ENCODE peak calls at places on chromosomes 12 and 14, in nine cellular contexts. Y is transverse colon, W is adrenal gland, E is HepG2, L is heart left ventricle, X is uterus, P is A549, C is Peyer's patch, U is IMR-90. K is an unnamed sample.

GRCh38 chr14:21997300-21997699 is 323.7 kb upstream of the OR4E1 start:
- DNase-seq in Y (no peak), W (no peak), E (peak), L (no peak), X (no peak), P (no peak), C (peak), U (peak), K (no peak)

GRCh38 chr12:116502141-116502725 is 56.9 kb upstream of the MAP1LC3B2 start:
- DNase-seq in Y (no peak), W (no peak), E (no peak), L (no peak), X (no peak), P (no peak), C (no peak), U (no peak), K (no peak)

GRCh38 chr14:103492572-103492971 is 30.1 kb downstream of the CKB start:
- DNase-seq in Y (no peak), W (no peak), E (no peak), L (no peak), X (no peak), P (no peak), C (no peak), U (no peak), K (no peak)

GRCh38 chr12:113980537-113981337 is 14.6 kb upstream of the RBM19 start:
- DNase-seq in Y (peak), W (peak), E (peak), L (no peak), X (no peak), P (peak), C (peak), U (peak), K (peak)

GRCh38 chr12:68446379-68446778 is 114.2 kb upstream of the MDM1 start:
- DNase-seq in Y (no peak), W (no peak), E (no peak), L (no peak), X (no peak), P (no peak), C (no peak), U (no peak), K (no peak)

GRCh38 chr12:65275627-65276026 is 2.9 kb upstream of the MSRB3 start:
- DNase-seq in Y (no peak), W (no peak), E (no peak), L (no peak), X (no peak), P (no peak), C (no peak), U (no peak), K (no peak)

GRCh38 chr14:99481745-99482099 is 513 bp downstream of the CCNK start:
- DNase-seq in Y (no peak), W (no peak), E (no peak), L (no peak), X (no peak), P (peak), C (no peak), U (peak), K (no peak)

GRCh38 chr14:21101802-21102413 is 1.0 kb downstream of the TMEM253 start:
- DNase-seq in Y (no peak), W (no peak), E (no peak), L (no peak), X (no peak), P (no peak), C (no peak), U (no peak), K (no peak)

GRCh38 chr12:2311001-2311778 is 258.4 kb downstream of the CACNA1C start:
- DNase-seq in Y (no peak), W (no peak), E (no peak), L (no peak), X (no peak), P (no peak), C (no peak), U (peak), K (no peak)

GRCh38 chr12:12427568-12427967 is 70.7 kb downstream of the BORCS5 start:
- DNase-seq in Y (no peak), W (no peak), E (peak), L (no peak), X (no peak), P (no peak), C (no peak), U (no peak), K (no peak)

GRCh38 chr14:34629657-34630529 is at the start of gene SNX6:
- DNase-seq in Y (peak), W (peak), E (peak), L (peak), X (peak), P (peak), C (peak), U (peak), K (peak)

GRCh38 chr12:12214635-12215131 is 52.2 kb downstream of the LRP6 start:
- DNase-seq in Y (no peak), W (no peak), E (peak), L (no peak), X (no peak), P (no peak), C (no peak), U (peak), K (no peak)

GRCh38 chr12:123723765-123724164 is 11.6 kb downstream of the ATP6V0A2 start:
- DNase-seq in Y (no peak), W (no peak), E (no peak), L (no peak), X (no peak), P (no peak), C (no peak), U (no peak), K (no peak)

GRCh38 chr14:32508281-32508680 is 179.2 kb downstream of the AKAP6 start:
- DNase-seq in Y (no peak), W (no peak), E (no peak), L (no peak), X (no peak), P (no peak), C (no peak), U (peak), K (no peak)

GRCh38 chr12:76883826-76884225 is 5.0 kb upstream of the CSRP2 start:
- DNase-seq in Y (no peak), W (peak), E (no peak), L (peak), X (peak), P (no peak), C (no peak), U (peak), K (no peak)

GRCh38 chr12:42187799-42188198 is 43.1 kb upstream of the GXYLT1 start:
- DNase-seq in Y (no peak), W (no peak), E (no peak), L (no peak), X (no peak), P (no peak), C (no peak), U (no peak), K (no peak)

GRCh38 chr12:25585021-25585523 is 32.0 kb upstream of the LMNTD1 start:
- DNase-seq in Y (no peak), W (peak), E (no peak), L (no peak), X (peak), P (no peak), C (no peak), U (peak), K (no peak)

GRCh38 chr12:43551971-43552559 is at the start of gene ADAMTS20:
- DNase-seq in Y (no peak), W (no peak), E (no peak), L (no peak), X (no peak), P (no peak), C (no peak), U (peak), K (no peak)

GRCh38 chr12:71475280-71475679 is 35.7 kb downstream of the LGR5 start:
- DNase-seq in Y (no peak), W (no peak), E (no peak), L (no peak), X (no peak), P (no peak), C (no peak), U (no peak), K (no peak)

GRCh38 chr14:97283450-97284230 is 486.5 kb downstream of the VRK1 start:
- DNase-seq in Y (no peak), W (no peak), E (no peak), L (no peak), X (no peak), P (no peak), C (no peak), U (no peak), K (no peak)

GRCh38 chr12:122834921-122835692 is at the start of gene HIP1R:
- DNase-seq in Y (peak), W (peak), E (no peak), L (no peak), X (no peak), P (peak), C (peak), U (no peak), K (no peak)

GRCh38 chr14:101965796-101966718 is 1.7 kb downstream of the DYNC1H1 start:
- DNase-seq in Y (no peak), W (no peak), E (no peak), L (no peak), X (no peak), P (no peak), C (no peak), U (no peak), K (no peak)

GRCh38 chr14:101963052-101963451 is 1.3 kb upstream of the DYNC1H1 start:
- DNase-seq in Y (no peak), W (no peak), E (no peak), L (no peak), X (no peak), P (no peak), C (no peak), U (no peak), K (no peak)

GRCh38 chr14:101965145-101965531 is 765 bp downstream of the DYNC1H1 start:
- DNase-seq in Y (peak), W (peak), E (peak), L (peak), X (peak), P (no peak), C (peak), U (peak), K (peak)

GRCh38 chr14:101963611-101964296 is 619 bp upstream of the DYNC1H1 start:
- DNase-seq in Y (no peak), W (no peak), E (no peak), L (no peak), X (no peak), P (no peak), C (no peak), U (no peak), K (no peak)

GRCh38 chr14:101964297-101965144 is at the start of gene DYNC1H1:
- DNase-seq in Y (peak), W (peak), E (peak), L (peak), X (peak), P (peak), C (peak), U (peak), K (peak)
- TF ChIP-seq POLR2A in Y (peak), W (peak), E (peak), L (peak), X (peak), P (peak), C (peak), U (peak), K (peak)

GRCh38 chr12:88579941-88580871 is at the start of gene KITLG:
- DNase-seq in Y (peak), W (peak), E (peak), L (peak), X (peak), P (peak), C (peak), U (peak), K (peak)
- TF ChIP-seq POLR2A in Y (peak), W (peak), E (peak), L (no peak), X (peak), P (peak), C (peak), U (peak), K (peak)

GRCh38 chr12:6322352-6322751 is 11.9 kb downstream of the PLEKHG6 start:
- DNase-seq in Y (no peak), W (peak), E (no peak), L (no peak), X (no peak), P (no peak), C (no peak), U (no peak), K (no peak)
- TF ChIP-seq POLR2A in Y (no peak), W (no peak), E (no peak), L (no peak), X (no peak), P (no peak), C (no peak), U (no peak), K (no peak)

GRCh38 chr12:104154286-104154685 is 16.3 kb upstream of the NFYB start:
- DNase-seq in Y (no peak), W (no peak), E (no peak), L (no peak), X (no peak), P (no peak), C (no peak), U (no peak), K (no peak)
- TF ChIP-seq POLR2A in Y (no peak), W (no peak), E (no peak), L (no peak), X (no peak), P (no peak), C (no peak), U (no peak), K (no peak)

GRCh38 chr12:6921539-6921938 is 6.2 kb upstream of the ATN1 start:
- DNase-seq in Y (no peak), W (no peak), E (no peak), L (no peak), X (no peak), P (no peak), C (no peak), U (no peak), K (no peak)

GRCh38 chr12:6925239-6925542 is 2.6 kb upstream of the ATN1 start:
- DNase-seq in Y (no peak), W (no peak), E (no peak), L (no peak), X (no peak), P (no peak), C (no peak), U (no peak), K (no peak)

GRCh38 chr12:6923851-6924250 is 3.9 kb upstream of the ATN1 start:
- DNase-seq in Y (no peak), W (no peak), E (no peak), L (no peak), X (peak), P (no peak), C (no peak), U (no peak), K (no peak)

GRCh38 chr12:6921996-6922935 is 5.5 kb upstream of the ATN1 start:
- DNase-seq in Y (peak), W (no peak), E (no peak), L (no peak), X (no peak), P (no peak), C (no peak), U (no peak), K (no peak)

GRCh38 chr12:6923003-6923732 is 4.6 kb upstream of the ATN1 start:
- DNase-seq in Y (no peak), W (no peak), E (no peak), L (no peak), X (no peak), P (no peak), C (no peak), U (no peak), K (no peak)
- TF ChIP-seq POLR2A in Y (no peak), W (no peak), E (peak), L (no peak), X (no peak), P (no peak), C (no peak), U (no peak), K (no peak)